ENCODE peak calls at places on chromosomes 11 and 22, in four cellular contexts. G is choroid plexus epithelial cell, J is keratinocyte, U is HFF-Myc. Y is an unnamed sample.

GRCh38 chr11:6655790-6656580 is at the start of gene DCHS1:
- DNase-seq in U (no peak), G (no peak), J (no peak), Y (no peak)

GRCh38 chr11:111977141-111978027 is 40.2 kb downstream of the DIXDC1 start:
- DNase-seq in J (no peak), G (peak; percentile 34), U (no peak), Y (no peak)

GRCh38 chr22:46721716-46722115 is 16.3 kb downstream of the CERK start:
- DNase-seq in G (no peak), U (no peak), J (no peak), Y (no peak)

GRCh38 chr11:60891103-60891741 is 15.2 kb downstream of the PRPF19 start:
- DNase-seq in J (no peak), G (peak; percentile 75), U (no peak), Y (no peak)

GRCh38 chr11:45424781-45425180 is 138.6 kb upstream of the SYT13 start:
- DNase-seq in J (no peak), U (no peak), G (no peak), Y (no peak)

GRCh38 chr22:19743626-19744025 is 17.0 kb upstream of the TBX1 start:
- DNase-seq in U (no peak), J (no peak), G (no peak), Y (no peak)

GRCh38 chr11:70005107-70005818 is 72.9 kb upstream of the ANO1 start:
- DNase-seq in U (no peak), J (no peak), G (peak; percentile 28), Y (peak; percentile 35)

GRCh38 chr11:83448686-83449085 is 162.5 kb upstream of the CCDC90B start:
- DNase-seq in G (no peak), U (no peak), J (no peak), Y (no peak)

GRCh38 chr22:28442264-28442950 is 237.2 kb downstream of the TTC28 start:
- DNase-seq in G (peak; percentile 84), J (no peak), U (no peak), Y (peak; percentile 37)

GRCh38 chr11:18111005-18111404 is 5.1 kb upstream of the SAAL1 start:
- DNase-seq in J (no peak), U (no peak), G (no peak), Y (no peak)

GRCh38 chr22:29121124-29121523 is 48.3 kb downstream of the KREMEN1 start:
- DNase-seq in J (no peak), U (no peak), G (peak; percentile 68), Y (no peak)

GRCh38 chr11:17384002-17384511 is 4.4 kb downstream of the KCNJ11 start:
- DNase-seq in G (peak; percentile 90), U (peak; percentile 52), J (peak; percentile 42), Y (peak; percentile 67)

GRCh38 chr11:59247535-59248227 is 35.0 kb upstream of the MPEG1 start:
- DNase-seq in J (no peak), U (no peak), G (peak; percentile 21), Y (peak; percentile 64)
- TF ChIP-seq CTCF in J (no peak), U (no peak), G (no peak), Y (no peak)

GRCh38 chr11:114063829-114064201 is 4.3 kb downstream of the ZBTB16 start:
- DNase-seq in G (no peak), J (no peak), U (no peak), Y (no peak)

GRCh38 chr11:114066046-114066648 is 6.6 kb downstream of the ZBTB16 start:
- DNase-seq in J (no peak), G (no peak), U (no peak), Y (no peak)

GRCh38 chr11:114064216-114064615 is 4.7 kb downstream of the ZBTB16 start:
- DNase-seq in U (no peak), J (no peak), G (no peak), Y (no peak)

GRCh38 chr11:114063149-114063828 is 3.8 kb downstream of the ZBTB16 start:
- DNase-seq in J (no peak), G (no peak), U (no peak), Y (no peak)

GRCh38 chr11:114065094-114065493 is 5.6 kb downstream of the ZBTB16 start:
- DNase-seq in G (no peak), U (no peak), J (no peak), Y (no peak)
- H3K4me3 ChIP-seq in G (no peak overlapping the region), U (no peak overlapping the region), J (no peak overlapping the region), Y (no peak overlapping the region)

DNA sequence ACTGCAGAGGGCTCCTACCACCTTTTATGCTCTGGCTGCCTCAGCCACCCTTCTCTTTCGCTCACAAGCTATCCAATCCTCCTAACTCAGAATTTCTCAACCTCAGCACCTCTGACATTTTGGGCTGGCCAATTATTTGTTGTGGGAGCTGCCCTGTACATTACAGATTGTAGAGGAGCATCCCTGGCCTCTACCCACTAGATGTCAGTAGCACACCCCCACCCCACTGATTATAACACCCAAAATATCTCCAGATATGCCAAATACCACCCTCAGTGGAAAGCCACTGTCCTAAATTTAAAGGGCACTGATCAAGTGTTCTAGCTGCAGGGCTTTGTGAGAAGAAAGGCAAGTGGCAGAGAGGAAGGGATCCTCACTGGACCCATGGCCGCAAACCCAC is 443.1 kb downstream of the SOX6 start:
- DNase-seq in U (no peak), J (no peak), G (no peak), Y (no peak)
- TF ChIP-seq CTCF in U (no peak), J (no peak), G (no peak), Y (peak; percentile 23)

GRCh38 chr22:35837328-35837727 is 119.7 kb downstream of the APOL5 start:
- DNase-seq in G (no peak), J (no peak), U (no peak), Y (no peak)

GRCh38 chr22:35842519-35842913 is 124.8 kb downstream of the APOL5 start:
- DNase-seq in J (no peak), G (no peak), U (no peak), Y (no peak)

GRCh38 chr22:35841907-35842518 is 124.3 kb downstream of the APOL5 start:
- DNase-seq in J (no peak), G (no peak), U (no peak), Y (no peak)

GRCh38 chr22:35838849-35839646 is 121.4 kb downstream of the APOL5 start:
- DNase-seq in U (no peak), G (peak; percentile 84), J (no peak), Y (peak; percentile 54)

DNA sequence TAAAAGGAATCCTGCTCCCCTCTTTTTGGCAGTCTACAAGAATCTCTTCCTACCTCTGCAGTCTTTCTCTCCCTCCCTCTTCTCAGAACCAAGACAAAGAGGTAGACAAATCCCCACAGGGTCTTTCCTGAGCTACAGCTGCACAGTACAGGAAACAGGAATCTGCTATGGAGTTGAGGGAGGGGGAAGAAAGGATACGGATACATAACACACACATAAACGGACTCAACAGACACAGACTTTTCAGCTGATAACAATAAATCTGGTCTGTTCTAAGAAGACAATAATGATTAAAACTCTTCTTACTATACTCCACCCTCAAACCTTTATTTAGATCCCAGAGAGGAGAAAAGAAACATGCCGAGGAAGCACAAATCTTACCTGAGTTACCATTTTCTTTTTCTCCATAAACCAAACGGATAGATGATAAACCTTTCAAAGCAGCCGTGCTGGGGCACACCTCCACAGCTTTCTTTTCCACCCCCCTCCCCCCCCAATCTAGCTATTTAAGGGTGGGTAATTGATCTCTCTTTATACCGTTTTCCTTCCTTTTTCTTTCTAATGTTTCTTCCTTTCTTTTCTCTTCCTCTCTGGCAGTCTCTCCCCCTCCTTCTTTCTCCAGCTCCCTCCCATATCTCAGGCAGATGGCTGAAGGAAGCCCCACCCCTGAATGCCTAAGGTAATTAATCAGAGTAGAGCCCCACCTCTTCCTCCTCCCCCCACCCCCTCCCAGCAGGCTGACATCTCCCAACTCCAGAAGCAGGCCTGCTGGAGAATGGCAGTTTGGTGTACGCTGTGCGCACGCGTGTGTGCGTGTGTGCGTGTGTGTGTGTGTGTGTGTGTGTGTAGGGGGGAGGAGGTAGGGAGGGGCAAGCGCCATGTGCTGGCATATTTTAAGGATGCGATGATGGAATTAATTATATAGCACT is 122.4 kb downstream of the APOL5 start:
- DNase-seq in J (peak; percentile 92), U (peak; percentile 93), G (peak; percentile 99), Y (peak; percentile 87)
- H3K4me3 ChIP-seq in J (peak overlapping the region; percentile 56), U (peak overlapping the region; percentile 64), G (peak overlapping the region; percentile 70), Y (peak overlapping the region; percentile 58)

DNA sequence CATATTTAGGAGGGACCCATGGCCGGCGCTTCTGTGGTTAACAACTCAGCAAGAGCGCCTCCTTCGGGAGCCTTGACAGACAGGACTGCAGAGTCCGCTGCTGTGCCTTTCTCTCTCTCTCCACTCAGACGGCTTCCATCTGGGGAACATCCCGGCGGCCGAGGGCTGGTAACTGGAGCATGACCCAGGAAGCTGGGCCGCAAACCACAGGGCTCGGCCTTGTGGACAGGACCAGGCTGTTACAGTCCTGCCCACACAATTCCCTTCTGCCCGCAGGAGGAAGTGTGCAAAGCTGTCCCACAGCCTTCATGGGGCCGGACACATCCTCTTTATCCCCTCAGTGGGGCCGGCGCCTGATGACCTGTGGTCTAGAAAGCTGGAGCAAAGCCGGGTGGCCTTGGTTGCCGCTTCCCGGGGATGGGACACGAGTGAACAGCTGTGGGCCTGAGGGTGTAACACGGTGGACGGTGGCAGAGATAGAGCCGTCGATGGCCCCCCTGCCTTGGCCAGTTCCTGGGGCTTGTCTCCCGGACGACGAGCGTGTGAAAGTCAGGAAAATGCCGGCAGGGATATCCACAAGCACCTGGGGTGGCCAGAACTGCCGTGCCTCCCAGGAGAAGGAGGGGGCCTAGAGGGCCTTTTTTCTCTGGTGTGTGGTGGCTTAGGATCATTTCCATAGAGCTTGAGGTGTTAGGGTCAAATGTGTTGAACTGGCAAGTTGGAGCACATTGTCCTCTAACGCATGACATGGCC is 50.1 kb downstream of the FBLN1 start:
- DNase-seq in J (no peak), G (peak; percentile 97), U (peak; percentile 84), Y (no peak)
- TF ChIP-seq CTCF in J (no peak), G (peak; percentile 73), U (peak; percentile 62), Y (peak; percentile 35)

DNA sequence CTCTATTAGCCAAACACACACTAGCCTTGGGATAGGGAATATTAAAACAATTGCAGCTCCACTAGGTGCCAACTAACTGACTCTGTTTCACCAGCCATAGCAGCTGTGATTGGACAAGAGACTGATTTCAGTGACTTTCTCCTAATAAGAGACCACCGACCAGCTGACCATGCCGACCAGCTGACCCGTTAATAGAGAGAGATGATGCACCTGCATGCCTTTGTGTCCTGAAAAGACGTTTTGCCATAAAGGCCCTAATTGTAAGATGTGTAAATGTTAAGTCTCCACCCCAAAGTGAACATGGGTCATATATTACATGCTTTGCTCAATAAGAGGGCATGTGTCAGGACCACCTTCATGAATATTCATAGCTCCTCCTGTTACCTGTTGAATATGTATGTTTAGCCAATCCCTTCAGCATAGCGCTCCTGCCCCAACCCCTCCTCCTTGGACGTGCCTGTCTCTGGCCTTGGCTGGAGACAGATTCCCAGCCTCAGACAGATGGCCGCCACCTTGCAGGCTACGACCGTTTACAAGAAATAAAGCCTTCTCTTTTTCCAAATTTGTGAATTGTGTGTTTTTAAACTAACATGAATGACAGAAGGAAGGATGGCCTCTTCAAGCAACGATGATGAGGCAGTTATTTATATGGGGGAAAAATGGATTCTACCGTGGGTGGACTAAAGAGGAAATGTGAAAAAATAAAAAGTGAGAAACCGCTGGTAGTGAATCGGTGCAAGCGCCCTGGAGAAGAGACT is 1.2 kb upstream of the NADSYN1 start:
- DNase-seq in J (no peak), U (no peak), G (peak; percentile 6), Y (no peak)
- H3K4me3 ChIP-seq in J (no peak overlapping the region), U (peak overlapping the region; percentile 97), G (peak overlapping the region; percentile 98), Y (peak overlapping the region; percentile 79)

Y was measured in astrocyte of the cerebellum.